ENCODE peak calls at places on chromosomes 5 and 9, in four cellular contexts. B is GM12878, O is K562, P is HepG2. Q is an unnamed sample.

GRCh38 chr5:137743031-137743640 is 7.2 kb upstream of the KLHL3 start:
- DNase-seq in B (no peak), O (peak; percentile 79), P (peak; percentile 77), Q (peak; percentile 56)

GRCh38 chr5:115274584-115274983 is 11.9 kb upstream of the PGGT1B start:
- DNase-seq in B (no peak), O (no peak), P (no peak), Q (no peak)

GRCh38 chr5:72252574-72253155 is 67.4 kb downstream of the MRPS27 start:
- DNase-seq in B (no peak), O (no peak), P (no peak), Q (no peak)

GRCh38 chr9:79654591-79654990 is 82.8 kb downstream of the TLE4 start:
- DNase-seq in B (no peak), O (no peak), P (no peak), Q (no peak)

GRCh38 chr9:6920040-6920439 is 162.3 kb downstream of the KDM4C start:
- DNase-seq in B (no peak), O (no peak), P (no peak), Q (no peak)

GRCh38 chr5:82151217-82151616 is 126.9 kb downstream of the RPS23 start:
- DNase-seq in B (no peak), O (no peak), P (no peak), Q (no peak)

GRCh38 chr5:93746406-93747056 is 5.1 kb upstream of the POU5F2 start:
- DNase-seq in B (no peak), O (no peak), P (no peak), Q (no peak)

GRCh38 chr5:16855475-16855874 is 80.6 kb downstream of the MYO10 start:
- DNase-seq in B (no peak), O (no peak), P (no peak), Q (no peak)

GRCh38 chr5:128213340-128213739 is 129.8 kb downstream of the SLC12A2 start:
- DNase-seq in B (no peak), O (peak; percentile 65), P (peak; percentile 39), Q (peak; percentile 61)

GRCh38 chr9:8604201-8604600 is 804.6 kb upstream of the DMAC1 start:
- DNase-seq in B (no peak), O (no peak), P (no peak), Q (no peak)

GRCh38 chr5:168401880-168402279 is 84.4 kb upstream of the RARS1 start:
- DNase-seq in B (no peak), O (no peak), P (no peak), Q (no peak)

GRCh38 chr5:8954801-8955200 is 591.1 kb downstream of the SEMA5A start:
- DNase-seq in B (no peak), O (no peak), P (no peak), Q (no peak)

GRCh38 chr5:145989428-145989827 is 53.0 kb downstream of the SH3RF2 start:
- DNase-seq in B (no peak), O (no peak), P (no peak), Q (no peak)

GRCh38 chr9:112378441-112379176 is 1.3 kb upstream of the HSDL2 start:
- DNase-seq in B (no peak), O (peak; percentile 37), P (no peak), Q (no peak)

GRCh38 chr9:129596541-129597328 is 24.2 kb downstream of the C9orf50 start:
- DNase-seq in B (no peak), O (no peak), P (peak; percentile 82), Q (no peak)

GRCh38 chr5:132334812-132335211 is 34.7 kb upstream of the SLC22A5 start:
- DNase-seq in B (no peak), O (no peak), P (peak; percentile 14), Q (no peak)

GRCh38 chr9:99253772-99254431 is 31.8 kb downstream of the SEC61B start:
- DNase-seq in B (peak; percentile 90), O (peak; percentile 20), P (no peak), Q (no peak)

GRCh38 chr5:100423330-100423729 is 111.8 kb upstream of the FAM174A start:
- DNase-seq in B (no peak), O (no peak), P (no peak), Q (peak; percentile 17)

GRCh38 chr9:132873403-132873802 is 4.7 kb downstream of the AK8 start:
- DNase-seq in B (no peak), O (no peak), P (no peak), Q (no peak)

GRCh38 chr9:81529556-81530193 is 159.7 kb downstream of the TLE1 start:
- DNase-seq in B (no peak), O (no peak), P (peak; percentile 25), Q (no peak)

GRCh38 chr5:56717253-56717987 is 97.9 kb upstream of the MAP3K1 start:
- DNase-seq in B (no peak), O (no peak), P (no peak), Q (no peak)

GRCh38 chr9:28915256-28915930 is 1342.1 kb upstream of the C9orf72 start:
- DNase-seq in B (no peak), O (no peak), P (no peak), Q (no peak)

GRCh38 chr9:78210841-78211301 is 25.0 kb upstream of the CEP78 start:
- DNase-seq in B (peak; percentile 77), O (no peak), P (no peak), Q (no peak)

GRCh38 chr5:169874626-169875025 is 105.7 kb downstream of the INSYN2B start:
- DNase-seq in B (no peak), O (no peak), P (no peak), Q (no peak)

GRCh38 chr5:10448754-10449345 is 7.2 kb downstream of the ROPN1L start:
- DNase-seq in B (no peak), O (no peak), P (no peak), Q (no peak)

GRCh38 chr5:1241509-1242080 is 16.4 kb downstream of the SLC6A18 start:
- DNase-seq in B (no peak), O (no peak), P (no peak), Q (no peak)

GRCh38 chr9:17280350-17281012 is 145.6 kb downstream of the CNTLN start:
- DNase-seq in B (no peak), O (no peak), P (no peak), Q (no peak)

DNA sequence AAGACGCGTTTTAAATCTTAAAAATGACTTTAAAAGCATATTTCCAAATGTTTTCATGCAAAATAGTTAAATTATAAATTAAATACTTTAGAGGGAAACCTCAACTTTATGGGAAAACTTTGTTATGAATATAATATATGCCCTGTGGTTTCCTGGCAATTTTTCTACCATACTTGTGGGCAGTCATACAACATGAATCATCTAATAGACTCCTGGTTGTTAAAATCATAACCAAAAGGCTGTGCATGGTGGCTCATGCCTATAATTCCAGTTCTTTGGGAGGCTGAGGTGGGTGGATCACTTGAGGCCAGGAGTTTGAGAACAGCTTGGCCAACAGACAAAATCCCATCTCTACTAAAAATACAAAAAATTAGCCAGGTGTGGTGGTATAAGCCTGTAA is 18.2 kb downstream of the ATP10B start:
- DNase-seq in B (no peak), O (no peak), P (no peak), Q (no peak)
- TF ChIP-seq FOXM1 in B (no peak), O (no peak), P (no peak), Q (no peak)

DNA sequence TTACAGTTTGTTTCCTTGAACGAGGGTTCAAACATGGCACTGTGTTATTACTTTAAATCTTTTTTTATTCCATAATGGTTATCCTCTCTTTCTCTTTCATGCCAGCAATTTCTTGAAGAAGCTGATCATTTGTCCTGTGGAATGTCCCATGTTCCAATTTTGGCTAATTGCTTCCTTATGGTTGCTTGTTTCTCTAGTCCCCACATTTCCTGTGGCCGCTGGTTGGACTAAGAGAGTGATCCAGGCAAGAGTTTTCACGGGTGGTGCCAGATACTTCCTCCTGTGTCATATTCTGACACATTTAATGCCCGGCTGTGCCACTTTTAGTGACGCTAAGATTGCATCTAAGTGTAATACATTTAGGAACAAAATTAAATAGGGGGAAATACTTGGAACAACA is 83.8 kb upstream of the FAM169A start:
- DNase-seq in B (no peak), O (no peak), P (no peak), Q (no peak)
- TF ChIP-seq FOXK2 in B (no peak), O (no peak), P (no peak), Q (no peak)

GRCh38 chr5:107809201-107810034 is 138.7 kb upstream of the EFNA5 start:
- DNase-seq in B (no peak), O (no peak), P (no peak), Q (no peak)
- TF ChIP-seq BHLHE40 in B (no peak), O (no peak), P (no peak), Q (no peak)

GRCh38 chr5:105587963-105588662 is 2025.5 kb upstream of the NUDT12 start:
- DNase-seq in B (no peak), O (peak; percentile 60), P (no peak), Q (no peak)
- TF ChIP-seq FOXM1 in B (no peak), O (no peak), P (no peak), Q (no peak)

DNA sequence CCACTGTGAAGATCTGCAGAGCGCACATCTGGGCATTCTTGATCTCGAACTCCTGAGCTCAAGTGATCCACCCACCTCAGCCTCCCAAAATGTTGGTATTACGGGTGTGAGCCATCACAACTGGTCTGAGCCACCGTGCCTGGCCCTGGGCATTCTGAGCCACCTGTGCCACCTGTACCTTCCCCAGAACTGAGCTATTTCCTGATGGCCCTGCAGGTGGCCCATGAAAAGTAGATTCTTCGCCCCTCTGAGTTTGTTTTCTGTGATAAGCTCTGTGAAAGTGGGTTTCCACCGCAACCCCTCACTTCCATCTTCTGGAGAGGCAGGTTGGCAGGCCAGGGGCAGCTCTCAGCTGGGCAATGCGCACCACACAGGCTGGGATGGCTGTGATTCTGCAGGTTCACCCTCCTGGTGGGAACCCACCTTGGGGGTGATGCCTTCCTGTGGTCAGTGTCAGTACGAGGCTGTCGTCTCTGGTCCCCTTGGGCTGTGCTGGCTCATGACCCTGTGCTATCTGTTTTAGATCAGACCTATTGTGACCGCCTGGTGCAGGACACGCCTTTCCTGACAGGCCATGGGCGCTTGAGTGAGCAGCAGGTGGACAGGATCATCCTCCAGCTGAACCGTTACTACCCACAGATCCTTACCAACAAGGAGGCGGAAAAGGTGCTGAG is 11.3 kb downstream of the CARD19 start:
- DNase-seq in B (no peak), O (no peak), P (no peak), Q (no peak)
- TF ChIP-seq FOXK2 in B (no peak), O (no peak), P (no peak), Q (no peak)

GRCh38 chr9:69671904-69672827 is at the start of gene APBA1:
- DNase-seq in B (no peak), O (peak; percentile 32), P (no peak), Q (peak; percentile 58)
- TF ChIP-seq BHLHE40 in B (no peak), O (no peak), P (no peak), Q (no peak)

Q was measured in HEK293T.